ENCODE peak calls at places on chromosomes 16 and 17, in ten cellular contexts. H is Calu3; C is pancreas; Q is uterus; V is astrocyte of the spinal cord; X is mucosa of descending colon; G is AG09309; F is mammary epithelial cell; S is CD4-positive, alpha-beta T cell; I is Peyer's patch. W is an unnamed sample.
A peak's percentile ranks its signal among the peaks of the same experiment; 100 is the strongest.

GRCh38 chr16:77869997-77870813 is 81.8 kb downstream of the VAT1L start:
- DNase-seq in H (no peak), C (no peak), Q (no peak), V (peak; percentile 39), X (no peak), G (no peak), F (no peak), S (no peak), I (no peak), W (peak; percentile 36)

GRCh38 chr17:81419333-81419885 is 24.2 kb downstream of the BAHCC1 start:
- DNase-seq in H (peak; percentile 68), C (peak; percentile 82), Q (peak; percentile 90), V (peak; percentile 92), X (peak; percentile 88), G (peak; percentile 86), F (peak; percentile 52), S (no peak), I (peak; percentile 83), W (peak; percentile 93)

GRCh38 chr17:7263801-7264078 is 1.5 kb upstream of the CLDN7 start:
- DNase-seq in H (no peak), C (no peak), Q (no peak), V (no peak), X (no peak), G (no peak), F (no peak), S (no peak), I (peak; percentile 76), W (no peak)

GRCh38 chr17:30290077-30290476 is 1.7 kb downstream of the BLMH start:
- DNase-seq in H (no peak), C (no peak), Q (no peak), V (no peak), X (no peak), G (no peak), F (no peak), S (no peak), I (no peak), W (no peak)

GRCh38 chr17:309361-309888 is 43.2 kb downstream of the RPH3AL start:
- DNase-seq in H (peak; percentile 29), C (no peak), Q (no peak), V (no peak), X (peak; percentile 29), G (no peak), F (no peak), S (no peak), I (no peak), W (no peak)

GRCh38 chr17:59776577-59776976 is 69.1 kb downstream of the VMP1 start:
- DNase-seq in H (no peak), C (no peak), Q (no peak), V (no peak), X (no peak), G (no peak), F (no peak), S (no peak), I (no peak), W (no peak)

GRCh38 chr17:50114849-50115357 is 15.1 kb downstream of the SAMD14 start:
- DNase-seq in H (peak; percentile 55), C (peak; percentile 38), Q (no peak), V (peak; percentile 70), X (no peak), G (no peak), F (peak; percentile 37), S (no peak), I (no peak), W (no peak)

GRCh38 chr16:58024673-58025350 is 742 bp upstream of the MMP15 start:
- DNase-seq in H (peak; percentile 79), C (peak; percentile 77), Q (no peak), V (no peak), X (peak; percentile 93), G (no peak), F (no peak), S (peak; percentile 5), I (peak; percentile 93), W (no peak)

GRCh38 chr16:72785886-72786285 is 262.0 kb downstream of the ZFHX3 start:
- DNase-seq in H (no peak), C (no peak), Q (no peak), V (peak; percentile 38), X (no peak), G (no peak), F (no peak), S (no peak), I (no peak), W (no peak)

GRCh38 chr17:57422574-57423164 is 166.3 kb downstream of the MSI2 start:
- DNase-seq in H (no peak), C (no peak), Q (no peak), V (peak; percentile 53), X (no peak), G (peak; percentile 5), F (peak; percentile 75), S (no peak), I (no peak), W (peak; percentile 50)

GRCh38 chr16:921321-921905 is 49.4 kb downstream of the LMF1 start:
- DNase-seq in H (no peak), C (no peak), Q (no peak), V (no peak), X (peak; percentile 32), G (no peak), F (no peak), S (no peak), I (no peak), W (no peak)

GRCh38 chr16:72829846-72830620 is 217.9 kb downstream of the ZFHX3 start:
- DNase-seq in H (no peak), C (no peak), Q (no peak), V (peak; percentile 29), X (no peak), G (no peak), F (no peak), S (no peak), I (no peak), W (no peak)

GRCh38 chr17:78762007-78762406 is 20.1 kb downstream of the CYTH1 start:
- DNase-seq in H (no peak), C (no peak), Q (no peak), V (no peak), X (no peak), G (no peak), F (no peak), S (no peak), I (no peak), W (no peak)

GRCh38 chr17:75834279-75834920 is 9.8 kb downstream of the UNC13D start:
- DNase-seq in H (no peak), C (no peak), Q (no peak), V (no peak), X (no peak), G (no peak), F (no peak), S (no peak), I (no peak), W (no peak)

GRCh38 chr17:75832652-75833400 is 11.4 kb downstream of the UNC13D start:
- DNase-seq in H (no peak), C (no peak), Q (no peak), V (no peak), X (peak; percentile 60), G (no peak), F (no peak), S (peak; percentile 37), I (no peak), W (no peak)

GRCh38 chr17:75830168-75831031 is 13.8 kb downstream of the UNC13D start:
- DNase-seq in H (no peak), C (no peak), Q (no peak), V (no peak), X (peak; percentile 75), G (no peak), F (no peak), S (no peak), I (peak; percentile 80), W (no peak)

GRCh38 chr17:75831032-75831567 is 13.1 kb downstream of the UNC13D start:
- DNase-seq in H (no peak), C (no peak), Q (no peak), V (no peak), X (peak; percentile 76), G (no peak), F (no peak), S (no peak), I (no peak), W (no peak)

GRCh38 chr17:75832164-75832651 is 12.0 kb downstream of the UNC13D start:
- DNase-seq in H (no peak), C (no peak), Q (peak; percentile 49), V (peak; percentile 73), X (peak; percentile 66), G (peak; percentile 59), F (peak; percentile 55), S (no peak), I (no peak), W (no peak)
- TF ChIP-seq CTCF in H (no peak), C (no peak), Q (no peak), V (no peak), X (no peak), G (no peak), F (no peak), S (no peak), I (no peak), W (no peak)

GRCh38 chr17:53344778-53345177 is 477.9 kb upstream of the KIF2B start:
- DNase-seq in H (no peak), C (no peak), Q (no peak), V (no peak), X (no peak), G (no peak), F (no peak), S (no peak), I (no peak), W (no peak)
- TF ChIP-seq CTCF in H (no peak), C (no peak), Q (no peak), V (no peak), X (no peak), G (no peak), F (no peak), S (no peak), I (no peak), W (no peak)

GRCh38 chr17:61223725-61224124 is 175.9 kb upstream of the TBX2 start:
- DNase-seq in H (no peak), C (no peak), Q (no peak), V (no peak), X (no peak), G (no peak), F (no peak), S (no peak), I (no peak), W (no peak)

GRCh38 chr17:61230461-61230860 is 169.2 kb upstream of the TBX2 start:
- DNase-seq in H (no peak), C (no peak), Q (no peak), V (no peak), X (no peak), G (no peak), F (no peak), S (no peak), I (no peak), W (no peak)

GRCh38 chr17:61230972-61231820 is 168.4 kb upstream of the TBX2 start:
- DNase-seq in H (no peak), C (no peak), Q (no peak), V (no peak), X (no peak), G (no peak), F (no peak), S (no peak), I (no peak), W (no peak)

GRCh38 chr17:61225178-61225577 is 174.5 kb upstream of the TBX2 start:
- DNase-seq in H (no peak), C (no peak), Q (no peak), V (no peak), X (no peak), G (no peak), F (no peak), S (no peak), I (no peak), W (no peak)

GRCh38 chr17:61227866-61228265 is 171.8 kb upstream of the TBX2 start:
- DNase-seq in H (no peak), C (no peak), Q (no peak), V (no peak), X (no peak), G (no peak), F (no peak), S (no peak), I (no peak), W (no peak)
- TF ChIP-seq CTCF in H (no peak), C (no peak), Q (no peak), V (no peak), X (no peak), G (no peak), F (no peak), S (no peak), I (no peak), W (no peak)

GRCh38 chr17:83073389-83074063 is 5.9 kb upstream of the METRNL start:
- DNase-seq in H (peak; percentile 80), C (no peak), Q (no peak), V (no peak), X (peak; percentile 90), G (no peak), F (peak; percentile 76), S (no peak), I (peak; percentile 92), W (no peak)
- TF ChIP-seq CTCF in H (no peak), C (no peak), Q (no peak), V (no peak), X (no peak), G (no peak), F (no peak), S (no peak), I (no peak), W (no peak)

W was measured in heart right ventricle.